ENCODE peak calls at places on chromosomes 4 and X, in eight cellular contexts. One of them, this sample, is unnamed.

GRCh38 chr4:87856816-87857215 is 24.0 kb downstream of the MEPE start:
- DNase-seq in MV-4-11: no peak
- DNase-seq in NB4: no peak
- DNase-seq in activated naive CD8-positive, alpha-beta T cell treated with anti-CD3 and anti-CD28 coated beads for 36 hours: no peak
- DNase-seq in pulmonary artery endothelial cell: no peak
- DNase-seq in NCI-H1105: no peak
- DNase-seq in Calu3: no peak
- DNase-seq in amniotic epithelial cell: peak; percentile 8
- DNase-seq in this sample: no peak

GRCh38 chr4:140754918-140755810 is 1.0 kb downstream of the TBC1D9 start:
- DNase-seq in MV-4-11: no peak
- DNase-seq in NB4: no peak
- DNase-seq in activated naive CD8-positive, alpha-beta T cell treated with anti-CD3 and anti-CD28 coated beads for 36 hours: no peak
- DNase-seq in pulmonary artery endothelial cell: no peak
- DNase-seq in NCI-H1105: no peak
- DNase-seq in Calu3: no peak
- DNase-seq in amniotic epithelial cell: no peak
- DNase-seq in this sample: no peak

GRCh38 chrX:71911023-71911730 is 532 bp downstream of the NHSL2 start:
- DNase-seq in MV-4-11: no peak
- DNase-seq in NB4: peak; percentile 6
- DNase-seq in activated naive CD8-positive, alpha-beta T cell treated with anti-CD3 and anti-CD28 coated beads for 36 hours: peak; percentile 34
- DNase-seq in pulmonary artery endothelial cell: no peak
- DNase-seq in NCI-H1105: no peak
- DNase-seq in Calu3: peak; percentile 54
- DNase-seq in amniotic epithelial cell: no peak
- DNase-seq in this sample: no peak

GRCh38 chr4:94533405-94534223 is 81.9 kb downstream of the PDLIM5 start:
- DNase-seq in MV-4-11: no peak
- DNase-seq in NB4: no peak
- DNase-seq in activated naive CD8-positive, alpha-beta T cell treated with anti-CD3 and anti-CD28 coated beads for 36 hours: no peak
- DNase-seq in pulmonary artery endothelial cell: no peak
- DNase-seq in NCI-H1105: peak; percentile 56
- DNase-seq in Calu3: no peak
- DNase-seq in amniotic epithelial cell: no peak
- DNase-seq in this sample: no peak

GRCh38 chr4:6463311-6464289 is 8.8 kb downstream of the PPP2R2C start:
- DNase-seq in MV-4-11: no peak
- DNase-seq in NB4: no peak
- DNase-seq in activated naive CD8-positive, alpha-beta T cell treated with anti-CD3 and anti-CD28 coated beads for 36 hours: no peak
- DNase-seq in pulmonary artery endothelial cell: no peak
- DNase-seq in NCI-H1105: no peak
- DNase-seq in Calu3: no peak
- DNase-seq in amniotic epithelial cell: no peak
- DNase-seq in this sample: no peak

GRCh38 chr4:107721436-107722090 is 1.5 kb upstream of the PAPSS1 start:
- DNase-seq in MV-4-11: no peak
- DNase-seq in NB4: no peak
- DNase-seq in activated naive CD8-positive, alpha-beta T cell treated with anti-CD3 and anti-CD28 coated beads for 36 hours: peak; percentile 61
- DNase-seq in pulmonary artery endothelial cell: no peak
- DNase-seq in NCI-H1105: no peak
- DNase-seq in Calu3: no peak
- DNase-seq in amniotic epithelial cell: no peak
- DNase-seq in this sample: no peak

GRCh38 chr4:37902212-37902611 is 11.3 kb downstream of the TBC1D1 start:
- DNase-seq in MV-4-11: no peak
- DNase-seq in NB4: no peak
- DNase-seq in activated naive CD8-positive, alpha-beta T cell treated with anti-CD3 and anti-CD28 coated beads for 36 hours: no peak
- DNase-seq in pulmonary artery endothelial cell: no peak
- DNase-seq in NCI-H1105: no peak
- DNase-seq in Calu3: no peak
- DNase-seq in amniotic epithelial cell: no peak
- DNase-seq in this sample: no peak

GRCh38 chr4:93788712-93789111 is 39.8 kb upstream of the ATOH1 start:
- DNase-seq in MV-4-11: peak; percentile 6
- DNase-seq in NB4: peak; percentile 15
- DNase-seq in activated naive CD8-positive, alpha-beta T cell treated with anti-CD3 and anti-CD28 coated beads for 36 hours: no peak
- DNase-seq in pulmonary artery endothelial cell: no peak
- DNase-seq in NCI-H1105: no peak
- DNase-seq in Calu3: no peak
- DNase-seq in amniotic epithelial cell: peak; percentile 15
- DNase-seq in this sample: no peak

GRCh38 chrX:21174439-21174838 is 199.8 kb upstream of the CNKSR2 start:
- DNase-seq in MV-4-11: no peak
- DNase-seq in NB4: no peak
- DNase-seq in activated naive CD8-positive, alpha-beta T cell treated with anti-CD3 and anti-CD28 coated beads for 36 hours: no peak
- DNase-seq in pulmonary artery endothelial cell: no peak
- DNase-seq in NCI-H1105: no peak
- DNase-seq in Calu3: no peak
- DNase-seq in amniotic epithelial cell: no peak
- DNase-seq in this sample: no peak

GRCh38 chr4:158481811-158482210 is 39.9 kb upstream of the RXFP1 start:
- DNase-seq in MV-4-11: peak; percentile 63
- DNase-seq in NB4: no peak
- DNase-seq in activated naive CD8-positive, alpha-beta T cell treated with anti-CD3 and anti-CD28 coated beads for 36 hours: no peak
- DNase-seq in pulmonary artery endothelial cell: no peak
- DNase-seq in NCI-H1105: no peak
- DNase-seq in Calu3: no peak
- DNase-seq in amniotic epithelial cell: no peak
- DNase-seq in this sample: no peak

GRCh38 chr4:10527438-10527837 is 70.2 kb upstream of the ZNF518B start:
- DNase-seq in MV-4-11: no peak
- DNase-seq in NB4: no peak
- DNase-seq in activated naive CD8-positive, alpha-beta T cell treated with anti-CD3 and anti-CD28 coated beads for 36 hours: no peak
- DNase-seq in pulmonary artery endothelial cell: no peak
- DNase-seq in NCI-H1105: no peak
- DNase-seq in Calu3: no peak
- DNase-seq in amniotic epithelial cell: no peak
- DNase-seq in this sample: no peak

GRCh38 chr4:82519776-82520175 is 42.0 kb downstream of the TMEM150C start:
- DNase-seq in MV-4-11: no peak
- DNase-seq in NB4: no peak
- DNase-seq in activated naive CD8-positive, alpha-beta T cell treated with anti-CD3 and anti-CD28 coated beads for 36 hours: no peak
- DNase-seq in pulmonary artery endothelial cell: no peak
- DNase-seq in NCI-H1105: no peak
- DNase-seq in Calu3: no peak
- DNase-seq in amniotic epithelial cell: peak; percentile 8
- DNase-seq in this sample: no peak

GRCh38 chr4:76611611-76612010 is 176.6 kb downstream of the SHROOM3 start:
- DNase-seq in MV-4-11: no peak
- DNase-seq in NB4: no peak
- DNase-seq in activated naive CD8-positive, alpha-beta T cell treated with anti-CD3 and anti-CD28 coated beads for 36 hours: no peak
- DNase-seq in pulmonary artery endothelial cell: no peak
- DNase-seq in NCI-H1105: no peak
- DNase-seq in Calu3: no peak
- DNase-seq in amniotic epithelial cell: no peak
- DNase-seq in this sample: no peak

GRCh38 chr4:52017809-52018208 is 2.4 kb downstream of the LRRC66 start:
- DNase-seq in MV-4-11: no peak
- DNase-seq in NB4: no peak
- DNase-seq in activated naive CD8-positive, alpha-beta T cell treated with anti-CD3 and anti-CD28 coated beads for 36 hours: no peak
- DNase-seq in pulmonary artery endothelial cell: no peak
- DNase-seq in NCI-H1105: no peak
- DNase-seq in Calu3: no peak
- DNase-seq in amniotic epithelial cell: no peak
- DNase-seq in this sample: no peak

GRCh38 chrX:68829594-68830485 is 1.0 kb downstream of the EFNB1 start:
- DNase-seq in MV-4-11: no peak
- DNase-seq in NB4: peak; percentile 25
- DNase-seq in activated naive CD8-positive, alpha-beta T cell treated with anti-CD3 and anti-CD28 coated beads for 36 hours: peak; percentile 16
- DNase-seq in pulmonary artery endothelial cell: no peak
- DNase-seq in NCI-H1105: no peak
- DNase-seq in Calu3: no peak
- DNase-seq in amniotic epithelial cell: peak; percentile 31
- DNase-seq in this sample: no peak

GRCh38 chr4:118921736-118922135 is 33.1 kb downstream of the SYNPO2 start:
- DNase-seq in MV-4-11: no peak
- DNase-seq in NB4: no peak
- DNase-seq in activated naive CD8-positive, alpha-beta T cell treated with anti-CD3 and anti-CD28 coated beads for 36 hours: no peak
- DNase-seq in pulmonary artery endothelial cell: no peak
- DNase-seq in NCI-H1105: no peak
- DNase-seq in Calu3: no peak
- DNase-seq in amniotic epithelial cell: no peak
- DNase-seq in this sample: no peak

GRCh38 chr4:2066011-2066551 is 7.0 kb downstream of the NAT8L start:
- DNase-seq in MV-4-11: no peak
- DNase-seq in NB4: no peak
- DNase-seq in activated naive CD8-positive, alpha-beta T cell treated with anti-CD3 and anti-CD28 coated beads for 36 hours: no peak
- DNase-seq in pulmonary artery endothelial cell: no peak
- DNase-seq in NCI-H1105: no peak
- DNase-seq in Calu3: no peak
- DNase-seq in amniotic epithelial cell: no peak
- DNase-seq in this sample: no peak

GRCh38 chr4:88514557-88515511 is 8.7 kb downstream of the PYURF start:
- DNase-seq in MV-4-11: no peak
- DNase-seq in NB4: no peak
- DNase-seq in activated naive CD8-positive, alpha-beta T cell treated with anti-CD3 and anti-CD28 coated beads for 36 hours: no peak
- DNase-seq in pulmonary artery endothelial cell: no peak
- DNase-seq in NCI-H1105: no peak
- DNase-seq in Calu3: no peak
- DNase-seq in amniotic epithelial cell: no peak
- DNase-seq in this sample: no peak

GRCh38 chr4:2371765-2372487 is 46.5 kb downstream of the ZFYVE28 start:
- DNase-seq in MV-4-11: no peak
- DNase-seq in NB4: no peak
- DNase-seq in activated naive CD8-positive, alpha-beta T cell treated with anti-CD3 and anti-CD28 coated beads for 36 hours: no peak
- DNase-seq in pulmonary artery endothelial cell: no peak
- DNase-seq in NCI-H1105: no peak
- DNase-seq in Calu3: no peak
- DNase-seq in amniotic epithelial cell: no peak
- DNase-seq in this sample: no peak

GRCh38 chr4:113591982-113592381 is 169.6 kb downstream of the CAMK2D start:
- DNase-seq in MV-4-11: peak; percentile 43
- DNase-seq in NB4: no peak
- DNase-seq in activated naive CD8-positive, alpha-beta T cell treated with anti-CD3 and anti-CD28 coated beads for 36 hours: no peak
- DNase-seq in pulmonary artery endothelial cell: no peak
- DNase-seq in NCI-H1105: no peak
- DNase-seq in Calu3: no peak
- DNase-seq in amniotic epithelial cell: peak; percentile 71
- DNase-seq in this sample: no peak

GRCh38 chrX:120559799-120560198 is 963 bp downstream of the CUL4B start:
- DNase-seq in MV-4-11: no peak
- DNase-seq in NB4: peak; percentile 9
- DNase-seq in activated naive CD8-positive, alpha-beta T cell treated with anti-CD3 and anti-CD28 coated beads for 36 hours: no peak
- DNase-seq in pulmonary artery endothelial cell: no peak
- DNase-seq in NCI-H1105: peak; percentile 11
- DNase-seq in Calu3: no peak
- DNase-seq in amniotic epithelial cell: no peak
- DNase-seq in this sample: no peak

GRCh38 chr4:88690355-88690754 is 7.3 kb downstream of the NAP1L5 start:
- DNase-seq in MV-4-11: peak; percentile 1
- DNase-seq in NB4: peak; percentile 26
- DNase-seq in activated naive CD8-positive, alpha-beta T cell treated with anti-CD3 and anti-CD28 coated beads for 36 hours: no peak
- DNase-seq in pulmonary artery endothelial cell: no peak
- DNase-seq in NCI-H1105: no peak
- DNase-seq in Calu3: no peak
- DNase-seq in amniotic epithelial cell: peak; percentile 67
- DNase-seq in this sample: no peak

GRCh38 chrX:154840856-154841255 is 6.4 kb upstream of the SMIM9 start:
- DNase-seq in MV-4-11: peak; percentile 45
- DNase-seq in NB4: peak; percentile 71
- DNase-seq in activated naive CD8-positive, alpha-beta T cell treated with anti-CD3 and anti-CD28 coated beads for 36 hours: no peak
- DNase-seq in pulmonary artery endothelial cell: peak; percentile 11
- DNase-seq in NCI-H1105: peak; percentile 46
- DNase-seq in Calu3: peak; percentile 3
- DNase-seq in amniotic epithelial cell: peak; percentile 67
- DNase-seq in this sample: no peak

GRCh38 chr4:39860804-39861203 is 116.9 kb downstream of the PDS5A start:
- DNase-seq in MV-4-11: no peak
- DNase-seq in NB4: no peak
- DNase-seq in activated naive CD8-positive, alpha-beta T cell treated with anti-CD3 and anti-CD28 coated beads for 36 hours: no peak
- DNase-seq in pulmonary artery endothelial cell: no peak
- DNase-seq in NCI-H1105: no peak
- DNase-seq in Calu3: no peak
- DNase-seq in amniotic epithelial cell: no peak
- DNase-seq in this sample: no peak

GRCh38 chr4:82090717-82091116 is 283.1 kb downstream of the HNRNPD start:
- DNase-seq in MV-4-11: no peak
- DNase-seq in NB4: no peak
- DNase-seq in activated naive CD8-positive, alpha-beta T cell treated with anti-CD3 and anti-CD28 coated beads for 36 hours: no peak
- DNase-seq in pulmonary artery endothelial cell: no peak
- DNase-seq in NCI-H1105: no peak
- DNase-seq in Calu3: no peak
- DNase-seq in amniotic epithelial cell: no peak
- DNase-seq in this sample: no peak

GRCh38 chrX:50684871-50685270 is 129.1 kb downstream of the SHROOM4 start:
- DNase-seq in MV-4-11: no peak
- DNase-seq in NB4: no peak
- DNase-seq in activated naive CD8-positive, alpha-beta T cell treated with anti-CD3 and anti-CD28 coated beads for 36 hours: no peak
- DNase-seq in pulmonary artery endothelial cell: no peak
- DNase-seq in NCI-H1105: no peak
- DNase-seq in Calu3: no peak
- DNase-seq in amniotic epithelial cell: no peak
- DNase-seq in this sample: no peak

GRCh38 chr4:2689825-2690700 is 66.1 kb downstream of the TNIP2 start:
- DNase-seq in MV-4-11: no peak
- DNase-seq in NB4: no peak
- DNase-seq in activated naive CD8-positive, alpha-beta T cell treated with anti-CD3 and anti-CD28 coated beads for 36 hours: peak; percentile 43
- DNase-seq in pulmonary artery endothelial cell: no peak
- DNase-seq in NCI-H1105: no peak
- DNase-seq in Calu3: no peak
- DNase-seq in amniotic epithelial cell: peak; percentile 27
- DNase-seq in this sample: no peak

GRCh38 chrX:119399772-119400101 is 601 bp downstream of the SLC25A43 start:
- DNase-seq in MV-4-11: no peak
- DNase-seq in NB4: no peak
- DNase-seq in activated naive CD8-positive, alpha-beta T cell treated with anti-CD3 and anti-CD28 coated beads for 36 hours: no peak
- DNase-seq in pulmonary artery endothelial cell: no peak
- DNase-seq in NCI-H1105: no peak
- DNase-seq in Calu3: no peak
- DNase-seq in amniotic epithelial cell: peak; percentile 16
- DNase-seq in this sample: no peak

GRCh38 chrX:79325263-79325958 is 41.7 kb downstream of the ITM2A start:
- DNase-seq in MV-4-11: no peak
- DNase-seq in NB4: no peak
- DNase-seq in activated naive CD8-positive, alpha-beta T cell treated with anti-CD3 and anti-CD28 coated beads for 36 hours: no peak
- DNase-seq in pulmonary artery endothelial cell: no peak
- DNase-seq in NCI-H1105: no peak
- DNase-seq in Calu3: peak; percentile 41
- DNase-seq in amniotic epithelial cell: no peak
- DNase-seq in this sample: peak; percentile 4

GRCh38 chr4:43113196-43113595 is 220.7 kb downstream of the GRXCR1 start:
- DNase-seq in MV-4-11: no peak
- DNase-seq in NB4: no peak
- DNase-seq in activated naive CD8-positive, alpha-beta T cell treated with anti-CD3 and anti-CD28 coated beads for 36 hours: no peak
- DNase-seq in pulmonary artery endothelial cell: no peak
- DNase-seq in NCI-H1105: no peak
- DNase-seq in Calu3: no peak
- DNase-seq in amniotic epithelial cell: no peak
- DNase-seq in this sample: no peak

GRCh38 chr4:166197166-166197565 is 324.1 kb downstream of the TLL1 start:
- DNase-seq in MV-4-11: no peak
- DNase-seq in NB4: no peak
- DNase-seq in activated naive CD8-positive, alpha-beta T cell treated with anti-CD3 and anti-CD28 coated beads for 36 hours: no peak
- DNase-seq in pulmonary artery endothelial cell: no peak
- DNase-seq in NCI-H1105: no peak
- DNase-seq in Calu3: no peak
- DNase-seq in amniotic epithelial cell: no peak
- DNase-seq in this sample: no peak

GRCh38 chrX:1336331-1337143 is at the start of gene IL3RA:
- DNase-seq in MV-4-11: peak; percentile 96
- DNase-seq in NB4: peak; percentile 92
- DNase-seq in activated naive CD8-positive, alpha-beta T cell treated with anti-CD3 and anti-CD28 coated beads for 36 hours: no peak
- DNase-seq in pulmonary artery endothelial cell: no peak
- DNase-seq in NCI-H1105: no peak
- DNase-seq in Calu3: no peak
- DNase-seq in amniotic epithelial cell: no peak
- DNase-seq in this sample: peak; percentile 27

GRCh38 chr4:91958651-91959050 is 345.1 kb upstream of the GRID2 start:
- DNase-seq in MV-4-11: no peak
- DNase-seq in NB4: no peak
- DNase-seq in activated naive CD8-positive, alpha-beta T cell treated with anti-CD3 and anti-CD28 coated beads for 36 hours: no peak
- DNase-seq in pulmonary artery endothelial cell: no peak
- DNase-seq in NCI-H1105: peak; percentile 45
- DNase-seq in Calu3: no peak
- DNase-seq in amniotic epithelial cell: no peak
- DNase-seq in this sample: no peak

GRCh38 chr4:128517096-128517738 is 229.6 kb upstream of the PGRMC2 start:
- DNase-seq in MV-4-11: no peak
- DNase-seq in NB4: no peak
- DNase-seq in activated naive CD8-positive, alpha-beta T cell treated with anti-CD3 and anti-CD28 coated beads for 36 hours: no peak
- DNase-seq in pulmonary artery endothelial cell: no peak
- DNase-seq in NCI-H1105: no peak
- DNase-seq in Calu3: no peak
- DNase-seq in amniotic epithelial cell: peak; percentile 44
- DNase-seq in this sample: no peak